ENCODE peak calls at places on chromosomes 7 and 10, in four cellular contexts. A is CD4-positive, CD25-positive, alpha-beta regulatory T cell; N is A549; S is mammary epithelial cell. H is an unnamed sample. For H3K9me3, the result is how much of the 10 kb centered on the place peaks cover.

GRCh38 chr7:131057524-131058065 is 270.1 kb upstream of the MKLN1 start:
- DNase-seq in A (peak), N (no peak), S (no peak), H (no peak)

GRCh38 chr7:76280408-76280807 is 22.1 kb upstream of the HSPB1 start:
- DNase-seq in N (no peak), S (no peak), A (no peak), H (no peak)

GRCh38 chr7:27091125-27091524 is 4.7 kb downstream of the HOXA1 start:
- DNase-seq in N (no peak), A (no peak), S (no peak), H (no peak)

GRCh38 chr7:134014935-134015334 is 112.2 kb upstream of the LRGUK start:
- DNase-seq in A (no peak), S (peak), N (no peak), H (no peak)

GRCh38 chr7:25399000-25399750 is 170.9 kb upstream of the NPVF start:
- DNase-seq in A (no peak), N (no peak), S (no peak), H (no peak)

GRCh38 chr7:83594076-83594475 is 54.9 kb downstream of the SEMA3E start:
- DNase-seq in S (no peak), A (no peak), N (no peak), H (no peak)

GRCh38 chr7:48887500-48887899 is 36.8 kb upstream of the CDC14C start:
- DNase-seq in A (no peak), N (no peak), S (peak), H (no peak)

GRCh38 chr10:88194041-88194887 is 330.8 kb downstream of the PTEN start:
- DNase-seq in A (peak), N (no peak), S (peak), H (no peak)

GRCh38 chr10:5165738-5166137 is 19.2 kb downstream of the AKR1C8 start:
- DNase-seq in S (no peak), N (no peak), A (no peak), H (no peak)

GRCh38 chr10:29455095-29455494 is 166.2 kb downstream of the LYZL1 start:
- DNase-seq in S (no peak), N (no peak), A (no peak), H (no peak)

GRCh38 chr10:44759122-44759521 is 152.0 kb upstream of the TMEM72 start:
- DNase-seq in A (no peak), S (no peak), N (no peak), H (no peak)

GRCh38 chr10:56370217-56371113 is 9.4 kb upstream of the ZWINT start:
- DNase-seq in A (peak), S (peak), N (no peak), H (no peak)

GRCh38 chr10:17474595-17474994 is 20.2 kb upstream of the ST8SIA6 start:
- DNase-seq in S (no peak), A (peak), N (no peak), H (no peak)

GRCh38 chr10:48292616-48293015 is 13.9 kb upstream of the MAPK8 start:
- DNase-seq in S (no peak), A (no peak), N (no peak), H (no peak)

GRCh38 chr10:78314651-78315050 is 281.0 kb downstream of the RPS24 start:
- DNase-seq in S (no peak), A (no peak), N (no peak), H (no peak)

GRCh38 chr7:135177021-135177696 is 6.7 kb upstream of the CYREN start:
- DNase-seq in A (no peak), S (peak), N (no peak), H (no peak)

GRCh38 chr10:115921795-115922194 is 351.2 kb downstream of the GFRA1 start:
- DNase-seq in S (peak), N (no peak), A (no peak), H (no peak)

GRCh38 chr7:23105086-23105643 is 420 bp upstream of the KLHL7 start:
- DNase-seq in S (no peak), N (no peak), A (no peak), H (no peak)

GRCh38 chr7:132029369-132030160 is 473.1 kb upstream of the PODXL start:
- DNase-seq in N (no peak), S (peak), A (no peak), H (no peak)

GRCh38 chr10:110207805-110208613 is 604 bp downstream of the MXI1 start:
- DNase-seq in A (peak), N (peak), S (peak), H (peak)

GRCh38 chr7:147483634-147484292 is 1106.8 kb upstream of the C7orf33 start:
- DNase-seq in S (no peak), A (no peak), N (no peak), H (no peak)

GRCh38 chr10:101292194-101293006 is 61.6 kb upstream of the BTRC start:
- DNase-seq in S (no peak), N (no peak), A (no peak), H (no peak)

GRCh38 chr10:45425628-45426563 is 51.9 kb downstream of the ALOX5 start:
- DNase-seq in S (peak), A (no peak), N (peak), H (no peak)

GRCh38 chr7:28163955-28164354 is 16.6 kb downstream of the JAZF1 start:
- DNase-seq in S (no peak), N (no peak), A (no peak), H (no peak)

GRCh38 chr7:154450434-154450833 is 398.2 kb downstream of the DPP6 start:
- DNase-seq in S (no peak), A (no peak), N (no peak), H (no peak)

GRCh38 chr10:30425336-30426075 is 8.5 kb upstream of the MAP3K8 start:
- DNase-seq in S (no peak), N (no peak), A (no peak), H (no peak)

GRCh38 chr10:96690755-96691730 is 29.3 kb downstream of the PIK3AP1 start:
- DNase-seq in N (no peak), S (no peak), A (no peak), H (no peak)

DNA sequence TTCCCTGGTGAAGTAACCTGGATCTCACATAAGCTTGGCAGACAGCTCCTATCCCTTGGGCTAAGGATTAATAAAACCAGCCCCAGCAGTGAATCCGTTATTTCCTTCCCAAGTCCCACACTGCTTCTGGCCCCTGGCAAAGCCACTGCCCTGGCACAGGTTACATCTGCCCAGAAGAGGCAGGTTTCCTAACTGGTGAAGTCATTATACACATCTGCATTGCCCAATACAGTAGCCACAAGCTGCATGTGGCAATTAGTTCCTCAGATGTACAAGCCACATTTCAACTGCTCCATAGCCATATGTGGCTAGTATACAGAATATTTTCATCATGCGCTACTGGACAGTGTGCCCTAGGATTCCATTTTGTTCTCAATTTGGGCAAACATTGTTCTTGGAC is 273.0 kb downstream of the GRM8 start:
- DNase-seq in S (no peak), N (no peak), A (no peak), H (no peak)
- H3K9me3 ChIP-seq in S (under half), N (under half), A (under half), H (under half)

GRCh38 chr10:15545884-15546283 is 173.8 kb downstream of the ITGA8 start:
- DNase-seq in N (no peak), A (no peak), S (no peak), H (no peak)

GRCh38 chr10:15545266-15545665 is 174.2 kb upstream of the FAM171A1 start:
- DNase-seq in N (no peak), A (no peak), S (no peak), H (no peak)

GRCh38 chr10:15543994-15544393 is 172.9 kb upstream of the FAM171A1 start:
- DNase-seq in N (no peak), S (no peak), A (no peak), H (no peak)

GRCh38 chr10:15546606-15547005 is 173.1 kb downstream of the ITGA8 start:
- DNase-seq in N (no peak), A (no peak), S (no peak), H (no peak)

GRCh38 chr10:15548331-15548730 is 171.4 kb downstream of the ITGA8 start:
- DNase-seq in N (no peak), A (no peak), S (no peak), H (no peak)
- H3K9me3 ChIP-seq in N (under half), A (under half), S (under half), H (under half)

DNA sequence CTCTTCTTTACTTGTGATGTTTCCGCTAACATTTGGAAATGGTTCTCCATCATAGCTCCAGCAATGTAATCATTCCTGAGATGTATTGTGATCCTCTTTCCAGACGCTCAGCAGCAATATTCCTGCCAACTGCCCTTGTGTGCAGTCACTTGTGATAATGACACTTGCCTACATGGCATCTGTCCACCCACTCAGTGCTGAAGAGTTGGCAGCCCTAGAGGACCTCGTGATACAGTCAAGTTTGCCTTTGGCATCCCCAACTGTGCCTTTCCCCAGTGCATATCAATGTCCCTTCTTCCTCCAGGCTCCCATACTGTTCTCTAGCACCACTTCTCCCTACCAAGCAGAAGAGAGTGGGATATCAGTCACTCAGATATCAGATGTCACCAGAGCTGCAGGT is 64.9 kb downstream of the MYOF start:
- DNase-seq in N (no peak), S (no peak), A (no peak), H (no peak)
- H3K9me3 ChIP-seq in N (under half), S (under half), A (under half), H (under half)

GRCh38 chr10:131174651-131175540 is 136.6 kb downstream of the TCERG1L start:
- DNase-seq in N (no peak), A (no peak), S (no peak), H (no peak)
- H3K9me3 ChIP-seq in N (under half), A (under half), S (half or more), H (under half)

GRCh38 chr7:158141221-158141582 is 446.4 kb downstream of the PTPRN2 start:
- DNase-seq in N (no peak), S (no peak), A (no peak), H (no peak)
- H3K9me3 ChIP-seq in N (under half), S (half or more), A (under half), H (under half)

DNA sequence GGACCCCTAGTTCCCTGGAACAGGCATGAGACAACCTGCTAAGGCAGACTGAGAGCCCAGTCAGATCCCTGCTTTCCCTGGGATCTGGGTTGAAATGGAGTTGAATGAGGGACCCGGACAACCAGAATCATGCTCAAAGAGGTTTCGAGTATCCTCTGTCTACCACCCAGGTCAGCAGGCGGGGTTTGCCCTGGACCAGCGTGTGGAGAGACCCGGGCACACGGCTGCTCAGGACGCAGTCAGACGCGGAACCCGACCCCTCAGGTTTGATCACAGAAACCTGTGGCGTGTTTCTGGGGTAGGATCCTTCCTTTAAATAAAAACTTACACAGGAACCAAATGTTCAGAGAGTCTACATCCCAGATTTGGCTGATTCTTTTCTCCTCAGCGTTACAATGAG is 330.6 kb downstream of the PTPRN2 start:
- DNase-seq in S (no peak), A (no peak), N (no peak), H (no peak)
- H3K9me3 ChIP-seq in S (half or more), A (under half), N (under half), H (under half)

DNA sequence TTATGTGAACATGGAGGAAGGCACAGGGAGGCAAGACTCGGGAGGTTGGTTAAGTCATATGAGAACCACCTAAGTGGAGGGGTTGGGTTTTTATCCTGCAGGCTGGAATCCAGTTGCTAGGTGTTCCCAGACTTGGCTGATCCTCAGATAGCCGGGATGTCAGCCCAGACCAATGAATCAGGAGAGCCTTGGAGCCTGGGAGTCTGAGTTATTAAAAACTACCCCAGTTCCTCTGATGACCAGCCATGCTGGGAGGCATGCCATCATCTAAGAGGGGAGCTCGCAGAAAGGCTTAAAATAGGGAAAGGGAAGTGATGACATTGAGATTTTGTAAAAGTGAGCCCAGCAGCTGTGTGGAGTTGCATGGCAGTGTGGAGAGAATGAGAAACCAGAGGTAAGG is 238.1 kb downstream of the ZNF248 start:
- DNase-seq in S (no peak), A (no peak), N (no peak), H (no peak)
- H3K9me3 ChIP-seq in S (under half), A (under half), N (under half), H (under half)

DNA sequence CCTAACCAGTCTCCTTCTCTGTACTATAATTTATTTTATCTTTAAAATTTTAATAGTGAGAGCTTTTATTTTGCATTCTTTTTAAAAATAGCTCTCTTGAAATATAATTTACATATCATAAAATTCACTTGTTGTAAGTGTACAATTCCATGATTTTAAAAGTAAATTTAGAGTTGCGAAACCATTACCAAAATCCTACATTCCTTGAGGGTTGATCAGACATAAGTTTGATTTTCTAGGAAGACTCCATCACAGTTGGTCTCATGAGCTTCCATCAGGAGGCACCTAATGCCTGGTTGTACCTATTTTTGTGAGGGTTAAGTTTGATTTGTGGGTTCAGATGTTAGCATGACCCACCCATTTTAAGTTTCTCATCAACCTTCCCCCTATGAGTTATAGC is 108.1 kb downstream of the BMPER start:
- DNase-seq in N (no peak), A (no peak), S (no peak), H (no peak)
- H3K9me3 ChIP-seq in N (under half), A (under half), S (under half), H (under half)

GRCh38 chr10:119575506-119575905 is 21.3 kb downstream of the TIAL1 start:
- DNase-seq in A (peak), N (peak), S (peak), H (no peak)

GRCh38 chr10:119575998-119576397 is 20.8 kb downstream of the TIAL1 start:
- DNase-seq in N (no peak), A (no peak), S (no peak), H (no peak)

DNA sequence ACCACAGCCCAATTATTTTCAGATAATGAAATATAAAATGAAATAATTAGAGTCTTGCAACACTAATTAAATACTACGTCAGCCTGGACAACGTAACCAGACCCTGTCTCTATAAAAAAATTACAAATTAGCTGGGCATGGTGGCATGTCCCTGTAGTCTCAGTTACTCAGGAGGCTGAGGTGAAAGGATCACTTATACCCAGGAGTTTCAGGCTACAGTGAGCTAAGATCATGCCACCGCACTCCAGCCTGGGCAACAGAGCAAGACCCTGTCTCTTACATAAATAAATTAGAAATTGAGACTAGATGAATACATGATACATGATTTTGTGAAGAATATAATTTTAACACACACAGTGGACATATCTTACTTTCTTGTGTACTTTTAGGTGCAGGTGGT is 18.4 kb downstream of the TIAL1 start:
- DNase-seq in N (no peak), A (no peak), S (no peak), H (no peak)
- H3K9me3 ChIP-seq in N (under half), A (under half), S (under half), H (under half)

GRCh38 chr7:138563808-138564207 is 103.7 kb downstream of the TRIM24 start:
- DNase-seq in N (no peak), A (no peak), S (no peak), H (no peak)
- H3K9me3 ChIP-seq in N (under half), A (half or more), S (under half), H (under half)

H was measured in T-helper 17 cell.